ENCODE peak calls at places on chromosomes 12 and 14, in four cellular contexts. One of them, this sample, is unnamed.

GRCh38 chr12:118925407-118926202 is 55.7 kb upstream of the SRRM4 start:
- DNase-seq in A549: no peak
- DNase-seq in GM12878: no peak
- DNase-seq in K562: no peak
- DNase-seq in this sample: no peak

GRCh38 chr14:101236496-101237240 is 324.6 kb upstream of the DIO3 start:
- DNase-seq in A549: no peak
- DNase-seq in GM12878: no peak
- DNase-seq in K562: no peak
- DNase-seq in this sample: no peak

GRCh38 chr12:3761116-3761770 is 8.3 kb upstream of the CRACR2A start:
- DNase-seq in A549: no peak
- DNase-seq in GM12878: no peak
- DNase-seq in K562: no peak
- DNase-seq in this sample: no peak

GRCh38 chr12:52650520-52651081 is 1.4 kb downstream of the KRT2 start:
- DNase-seq in A549: no peak
- DNase-seq in GM12878: no peak
- DNase-seq in K562: no peak
- DNase-seq in this sample: no peak

GRCh38 chr12:105822131-105823103 is 316.3 kb downstream of the NUAK1 start:
- DNase-seq in A549: no peak
- DNase-seq in GM12878: no peak
- DNase-seq in K562: no peak
- DNase-seq in this sample: no peak

GRCh38 chr12:23014749-23015148 is 389.8 kb downstream of the ETNK1 start:
- DNase-seq in A549: no peak
- DNase-seq in GM12878: no peak
- DNase-seq in K562: no peak
- DNase-seq in this sample: no peak

GRCh38 chr14:68787235-68787727 is 5.6 kb downstream of the ZFP36L1 start:
- DNase-seq in A549: no peak
- DNase-seq in GM12878: no peak
- DNase-seq in K562: no peak
- DNase-seq in this sample: no peak

GRCh38 chr12:50572760-50573159 is 68.0 kb downstream of the DIP2B start:
- DNase-seq in A549: no peak
- DNase-seq in GM12878: no peak
- DNase-seq in K562: no peak
- DNase-seq in this sample: no peak

GRCh38 chr12:28872654-28873268 is 276.3 kb upstream of the FAR2 start:
- DNase-seq in A549: peak; percentile 48
- DNase-seq in GM12878: no peak
- DNase-seq in K562: peak; percentile 40
- DNase-seq in this sample: peak; percentile 67

GRCh38 chr12:42977451-42978230 is 388.1 kb upstream of the PRICKLE1 start:
- DNase-seq in A549: no peak
- DNase-seq in GM12878: no peak
- DNase-seq in K562: no peak
- DNase-seq in this sample: peak; percentile 44

GRCh38 chr12:52061470-52062166 is 8.2 kb upstream of the ATG101 start:
- DNase-seq in A549: no peak
- DNase-seq in GM12878: no peak
- DNase-seq in K562: no peak
- DNase-seq in this sample: no peak

GRCh38 chr14:96158735-96159134 is 45.9 kb upstream of the BDKRB2 start:
- DNase-seq in A549: no peak
- DNase-seq in GM12878: no peak
- DNase-seq in K562: no peak
- DNase-seq in this sample: no peak

GRCh38 chr12:59472273-59472672 is 123.6 kb upstream of the SLC16A7 start:
- DNase-seq in A549: no peak
- DNase-seq in GM12878: peak; percentile 3
- DNase-seq in K562: no peak
- DNase-seq in this sample: no peak

GRCh38 chr12:128137140-128137539 is 129.8 kb upstream of the TMEM132C start:
- DNase-seq in A549: no peak
- DNase-seq in GM12878: no peak
- DNase-seq in K562: no peak
- DNase-seq in this sample: no peak

GRCh38 chr14:44316647-44317432 is 190.2 kb downstream of the FSCB start:
- DNase-seq in A549: peak; percentile 68
- DNase-seq in GM12878: no peak
- DNase-seq in K562: peak; percentile 29
- DNase-seq in this sample: peak; percentile 93

GRCh38 chr12:27279836-27280235 is 35.8 kb downstream of the STK38L start:
- DNase-seq in A549: no peak
- DNase-seq in GM12878: no peak
- DNase-seq in K562: no peak
- DNase-seq in this sample: no peak

GRCh38 chr12:48197549-48197966 is 5.5 kb downstream of the OR10AD1 start:
- DNase-seq in A549: peak; percentile 51
- DNase-seq in GM12878: peak; percentile 15
- DNase-seq in K562: peak; percentile 28
- DNase-seq in this sample: no peak

GRCh38 chr14:81236138-81236537 is 15.4 kb upstream of the GTF2A1 start:
- DNase-seq in A549: no peak
- DNase-seq in GM12878: no peak
- DNase-seq in K562: no peak
- DNase-seq in this sample: no peak

GRCh38 chr14:50813544-50813863 is 17.5 kb downstream of the NIN start:
- DNase-seq in A549: no peak
- DNase-seq in GM12878: peak; percentile 38
- DNase-seq in K562: no peak
- DNase-seq in this sample: no peak

GRCh38 chr12:113083863-113084430 is 27.4 kb downstream of the DTX1 start:
- DNase-seq in A549: no peak
- DNase-seq in GM12878: no peak
- DNase-seq in K562: no peak
- DNase-seq in this sample: no peak

GRCh38 chr14:48974994-48975393 is 611.2 kb downstream of the RPS29 start:
- DNase-seq in A549: no peak
- DNase-seq in GM12878: no peak
- DNase-seq in K562: no peak
- DNase-seq in this sample: no peak

GRCh38 chr14:103198429-103199140 is 75.3 kb downstream of the TNFAIP2 start:
- DNase-seq in A549: peak; percentile 27
- DNase-seq in GM12878: no peak
- DNase-seq in K562: no peak
- DNase-seq in this sample: peak; percentile 74

GRCh38 chr14:20781805-20782204 is 737 bp downstream of the RNASE6 start:
- DNase-seq in A549: no peak
- DNase-seq in GM12878: no peak
- DNase-seq in K562: no peak
- DNase-seq in this sample: no peak

GRCh38 chr12:51923506-51924365 is 16.4 kb downstream of the ACVRL1 start:
- DNase-seq in A549: peak; percentile 49
- DNase-seq in GM12878: no peak
- DNase-seq in K562: peak; percentile 80
- DNase-seq in this sample: no peak

GRCh38 chr12:132279184-132279889 is 50.1 kb downstream of the GALNT9 start:
- DNase-seq in A549: no peak
- DNase-seq in GM12878: no peak
- DNase-seq in K562: peak; percentile 52
- DNase-seq in this sample: peak; percentile 9

GRCh38 chr12:48787791-48788521 is 933 bp downstream of the ADCY6 start:
- DNase-seq in A549: no peak
- DNase-seq in GM12878: no peak
- DNase-seq in K562: no peak
- DNase-seq in this sample: no peak

GRCh38 chr14:59422069-59422881 is 42.9 kb downstream of the GPR135 start:
- DNase-seq in A549: no peak
- DNase-seq in GM12878: no peak
- DNase-seq in K562: no peak
- DNase-seq in this sample: no peak

GRCh38 chr12:126558810-126559209 is 1493.6 kb downstream of the AACS start:
- DNase-seq in A549: no peak
- DNase-seq in GM12878: no peak
- DNase-seq in K562: no peak
- DNase-seq in this sample: no peak

GRCh38 chr12:102702447-102703114 is 214.5 kb downstream of the PAH start:
- DNase-seq in A549: peak; percentile 53
- DNase-seq in GM12878: no peak
- DNase-seq in K562: peak; percentile 70
- DNase-seq in this sample: peak; percentile 65

GRCh38 chr12:51823875-51824565 is 24.5 kb downstream of the FIGNL2 start:
- DNase-seq in A549: peak; percentile 70
- DNase-seq in GM12878: no peak
- DNase-seq in K562: no peak
- DNase-seq in this sample: peak; percentile 73

GRCh38 chr14:57656853-57657252 is 163.2 kb upstream of the CCDC198 start:
- DNase-seq in A549: no peak
- DNase-seq in GM12878: no peak
- DNase-seq in K562: no peak
- DNase-seq in this sample: no peak

GRCh38 chr14:61188196-61188595 is 92.9 kb downstream of the TMEM30B start:
- DNase-seq in A549: peak; percentile 43
- DNase-seq in GM12878: no peak
- DNase-seq in K562: no peak
- DNase-seq in this sample: no peak

GRCh38 chr14:80054020-80054419 is 157.3 kb downstream of the DIO2 start:
- DNase-seq in A549: no peak
- DNase-seq in GM12878: no peak
- DNase-seq in K562: no peak
- DNase-seq in this sample: no peak

GRCh38 chr12:109888179-109889020 is 8.1 kb upstream of the GLTP start:
- DNase-seq in A549: peak; percentile 66
- DNase-seq in GM12878: peak; percentile 45
- DNase-seq in K562: no peak
- DNase-seq in this sample: peak; percentile 97

GRCh38 chr12:1313906-1314305 is 280.5 kb downstream of the FBXL14 start:
- DNase-seq in A549: no peak
- DNase-seq in GM12878: no peak
- DNase-seq in K562: no peak
- DNase-seq in this sample: no peak

GRCh38 chr12:113659416-113659815 is 187.7 kb upstream of the LHX5 start:
- DNase-seq in A549: no peak
- DNase-seq in GM12878: no peak
- DNase-seq in K562: no peak
- DNase-seq in this sample: no peak

GRCh38 chr14:30763891-30764290 is 110.5 kb upstream of the COCH start:
- DNase-seq in A549: no peak
- DNase-seq in GM12878: no peak
- DNase-seq in K562: no peak
- DNase-seq in this sample: no peak
- TF ChIP-seq ELK1 in A549: no peak
- TF ChIP-seq ELK1 in GM12878: no peak
- TF ChIP-seq ELK1 in K562: no peak
- TF ChIP-seq ELK1 in this sample: no peak

GRCh38 chr12:130634866-130635265 is 81.2 kb downstream of the RIMBP2 start:
- DNase-seq in A549: no peak
- DNase-seq in GM12878: no peak
- DNase-seq in K562: no peak
- DNase-seq in this sample: no peak

GRCh38 chr12:130636370-130636769 is 79.7 kb downstream of the RIMBP2 start:
- DNase-seq in A549: no peak
- DNase-seq in GM12878: no peak
- DNase-seq in K562: no peak
- DNase-seq in this sample: no peak

GRCh38 chr12:130628304-130628703 is 87.8 kb downstream of the RIMBP2 start:
- DNase-seq in A549: no peak
- DNase-seq in GM12878: no peak
- DNase-seq in K562: no peak
- DNase-seq in this sample: no peak

GRCh38 chr12:130632582-130633174 is 83.4 kb downstream of the RIMBP2 start:
- DNase-seq in A549: no peak
- DNase-seq in GM12878: no peak
- DNase-seq in K562: no peak
- DNase-seq in this sample: no peak

GRCh38 chr12:130633771-130634170 is 82.3 kb downstream of the RIMBP2 start:
- DNase-seq in A549: no peak
- DNase-seq in GM12878: no peak
- DNase-seq in K562: no peak
- DNase-seq in this sample: no peak
- TF ChIP-seq ELK1 in A549: no peak
- TF ChIP-seq ELK1 in GM12878: no peak
- TF ChIP-seq ELK1 in K562: no peak
- TF ChIP-seq ELK1 in this sample: no peak

GRCh38 chr14:63564318-63564717 is 21.1 kb upstream of the PPP2R5E start:
- DNase-seq in A549: no peak
- DNase-seq in GM12878: no peak
- DNase-seq in K562: no peak
- DNase-seq in this sample: no peak
- TF ChIP-seq ELK1 in A549: no peak
- TF ChIP-seq ELK1 in GM12878: no peak
- TF ChIP-seq ELK1 in K562: no peak
- TF ChIP-seq ELK1 in this sample: no peak

DNA sequence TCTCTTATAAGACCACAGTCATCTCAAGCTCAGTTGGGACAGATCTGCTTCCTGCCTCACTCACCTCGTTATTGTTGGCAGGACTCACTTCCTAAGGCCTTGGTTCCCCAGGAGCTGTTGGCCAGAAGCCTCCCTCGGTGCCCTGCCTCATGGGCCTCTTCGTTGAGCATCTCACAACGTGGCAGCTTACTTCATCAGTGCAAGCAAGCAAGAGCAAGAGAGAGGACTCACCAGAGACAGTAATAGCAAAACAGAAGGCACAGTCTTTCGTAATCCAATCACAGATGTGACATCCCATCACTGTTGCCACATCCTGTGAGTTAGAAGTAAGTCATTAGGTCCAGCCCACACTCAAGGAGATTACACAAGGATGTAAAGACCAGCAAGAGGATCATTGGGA is 5.1 kb upstream of the NUMB start:
- DNase-seq in A549: no peak
- DNase-seq in GM12878: no peak
- DNase-seq in K562: no peak
- DNase-seq in this sample: peak; percentile 98
- TF ChIP-seq ELK1 in A549: no peak
- TF ChIP-seq ELK1 in GM12878: no peak
- TF ChIP-seq ELK1 in K562: no peak
- TF ChIP-seq ELK1 in this sample: no peak

GRCh38 chr14:105891631-105892452 is 365.5 kb downstream of the TMEM121 start:
- DNase-seq in A549: no peak
- DNase-seq in GM12878: no peak
- DNase-seq in K562: peak; percentile 2
- DNase-seq in this sample: no peak
- TF ChIP-seq ELK1 in A549: no peak
- TF ChIP-seq ELK1 in GM12878: no peak
- TF ChIP-seq ELK1 in K562: no peak
- TF ChIP-seq ELK1 in this sample: no peak

GRCh38 chr12:90479237-90479636 is 475.7 kb downstream of the CCER1 start:
- DNase-seq in A549: no peak
- DNase-seq in GM12878: no peak
- DNase-seq in K562: no peak
- DNase-seq in this sample: no peak
- TF ChIP-seq ELK1 in A549: no peak
- TF ChIP-seq ELK1 in GM12878: no peak
- TF ChIP-seq ELK1 in K562: no peak
- TF ChIP-seq ELK1 in this sample: no peak

DNA sequence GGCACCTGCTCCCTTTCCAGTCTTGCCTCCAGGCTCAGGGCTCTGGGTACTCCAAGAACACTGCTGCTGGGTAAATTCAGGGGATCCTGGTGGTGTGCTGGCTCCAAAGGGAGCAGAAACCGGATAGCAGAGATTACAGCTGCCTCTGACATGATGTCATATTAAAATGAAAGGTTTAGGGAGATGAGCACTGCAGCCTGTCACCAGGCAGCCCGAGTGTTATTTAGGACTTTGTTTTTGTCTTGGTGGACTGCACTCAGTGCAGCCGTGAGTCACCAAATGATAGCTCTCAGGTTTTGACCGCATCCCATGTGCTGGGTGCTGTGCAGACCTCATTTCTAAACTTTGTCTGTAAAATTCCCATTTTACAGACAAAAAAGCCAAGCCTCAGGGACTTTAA is 266.0 kb upstream of the CRY1 start:
- DNase-seq in A549: no peak
- DNase-seq in GM12878: no peak
- DNase-seq in K562: no peak
- DNase-seq in this sample: peak; percentile 77
- TF ChIP-seq ELK1 in A549: no peak
- TF ChIP-seq ELK1 in GM12878: no peak
- TF ChIP-seq ELK1 in K562: no peak
- TF ChIP-seq ELK1 in this sample: no peak

This sample was measured in IMR-90.